ENCODE peak calls at places on chromosomes 16 and 17, in nine cellular contexts. Y, U, N, E, S, T, J, O and F are unnamed samples.

GRCh38 chr16:51621610-51622009 is 470.5 kb upstream of the SALL1 start:
- DNase-seq in E (no peak), Y (no peak), N (no peak), S (no peak), J (no peak), U (no peak), T (no peak), O (no peak), F (no peak)

GRCh38 chr17:67647482-67647881 is 70.3 kb upstream of the NOL11 start:
- DNase-seq in O (no peak), S (no peak), J (no peak), E (peak), U (no peak), T (no peak), Y (no peak), N (no peak), F (no peak)

GRCh38 chr17:915416-916201 is 64.0 kb downstream of the NXN start:
- DNase-seq in J (peak), O (no peak), Y (no peak), U (peak), E (no peak), S (no peak), N (no peak), T (no peak), F (no peak)

GRCh38 chr16:84379731-84380369 is 11.5 kb downstream of the ATP2C2 start:
- DNase-seq in O (no peak), T (peak), U (no peak), J (no peak), S (no peak), Y (no peak), E (no peak), N (no peak), F (no peak)

GRCh38 chr17:21299981-21300600 is 15.6 kb downstream of the MAP2K3 start:
- DNase-seq in J (no peak), Y (peak), S (no peak), U (no peak), T (no peak), O (no peak), E (no peak), N (no peak), F (no peak)

GRCh38 chr17:64497565-64498035 is 746 bp upstream of the POLG2 start:
- DNase-seq in N (no peak), Y (no peak), E (no peak), S (no peak), U (no peak), J (no peak), T (no peak), O (no peak), F (no peak)

GRCh38 chr17:10077561-10078299 is 120.7 kb downstream of the GAS7 start:
- DNase-seq in E (no peak), O (no peak), T (no peak), S (no peak), Y (no peak), J (no peak), U (no peak), N (no peak), F (no peak)

GRCh38 chr16:19757026-19757425 is 39.0 kb downstream of the IQCK start:
- DNase-seq in E (no peak), U (no peak), N (no peak), S (no peak), O (no peak), Y (no peak), T (no peak), J (no peak), F (no peak)

GRCh38 chr17:46832945-46833839 is 14.7 kb upstream of the WNT3 start:
- DNase-seq in J (no peak), Y (no peak), N (no peak), U (no peak), E (no peak), S (no peak), O (no peak), T (no peak), F (no peak)

GRCh38 chr17:46128453-46128852 is 64.8 kb downstream of the KANSL1 start:
- DNase-seq in U (no peak), E (no peak), J (no peak), O (no peak), T (no peak), S (no peak), Y (no peak), N (no peak), F (no peak)

GRCh38 chr16:3672571-3673041 is 18.1 kb downstream of the DNASE1 start:
- DNase-seq in O (no peak), U (no peak), Y (no peak), E (no peak), N (no peak), T (no peak), J (no peak), S (no peak), F (no peak)

GRCh38 chr17:35799942-35800341 is 4.5 kb upstream of the MMP28 start:
- DNase-seq in S (no peak), Y (no peak), N (peak), E (no peak), U (no peak), J (no peak), O (no peak), T (peak), F (peak)

GRCh38 chr17:31413871-31414589 is 22.6 kb downstream of the RAB11FIP4 start:
- DNase-seq in T (no peak), Y (no peak), U (no peak), E (no peak), J (no peak), N (no peak), O (no peak), S (no peak), F (no peak)

GRCh38 chr16:1763521-1764511 is 7.5 kb downstream of the NME3 start:
- DNase-seq in U (no peak), N (no peak), E (no peak), J (no peak), S (no peak), O (no peak), T (no peak), Y (peak), F (no peak)

GRCh38 chr17:45147581-45148182 is 593 bp upstream of the HEXIM1 start:
- DNase-seq in U (peak), J (no peak), Y (peak), S (peak), O (no peak), T (peak), E (peak), N (peak), F (peak)

GRCh38 chr16:50548659-50549560 is 714 bp downstream of the NKD1 start:
- DNase-seq in J (peak), U (peak), T (no peak), Y (no peak), E (no peak), S (no peak), N (peak), O (no peak), F (peak)

GRCh38 chr17:15999974-16000827 is 577 bp downstream of the TTC19 start:
- DNase-seq in U (peak), S (no peak), O (no peak), N (no peak), J (peak), T (no peak), E (no peak), Y (no peak), F (no peak)

GRCh38 chr16:75044800-75045361 is 46.1 kb downstream of the ZNRF1 start:
- DNase-seq in T (no peak), S (peak), N (no peak), E (no peak), Y (no peak), J (no peak), O (no peak), U (peak), F (no peak)

GRCh38 chr16:11263737-11264136 is 5.4 kb downstream of the TNP2 start:
- DNase-seq in U (no peak), J (no peak), T (no peak), N (no peak), E (no peak), O (no peak), S (no peak), Y (no peak), F (no peak)

GRCh38 chr17:72270530-72270929 is 149.7 kb downstream of the SOX9 start:
- DNase-seq in N (no peak), S (peak), T (no peak), Y (no peak), E (no peak), O (no peak), U (no peak), J (no peak), F (no peak)

GRCh38 chr16:8187782-8188372 is 402.4 kb downstream of the TMEM114 start:
- DNase-seq in U (no peak), J (no peak), S (no peak), O (no peak), N (no peak), T (no peak), E (no peak), Y (no peak), F (no peak)

GRCh38 chr16:1777375-1778199 is 4.7 kb upstream of the MRPS34 start:
- DNase-seq in E (no peak), N (no peak), Y (no peak), T (no peak), U (peak), S (no peak), J (no peak), O (no peak), F (no peak)

GRCh38 chr17:64441772-64442549 is 7.0 kb upstream of the MILR1 start:
- DNase-seq in Y (no peak), E (no peak), T (peak), U (no peak), O (no peak), N (no peak), J (no peak), S (no peak), F (no peak)

GRCh38 chr17:82241926-82242697 is 13.3 kb downstream of the SLC16A3 start:
- DNase-seq in S (no peak), U (no peak), O (no peak), T (peak), N (no peak), J (peak), E (no peak), Y (peak), F (no peak)

GRCh38 chr17:1645207-1646171 is at the start of gene SCARF1:
- DNase-seq in J (no peak), T (no peak), N (no peak), O (no peak), E (no peak), Y (no peak), U (no peak), S (no peak), F (no peak)

GRCh38 chr16:59060212-59060611 is 326.1 kb upstream of the GOT2 start:
- DNase-seq in T (no peak), N (no peak), E (no peak), J (no peak), U (no peak), S (no peak), O (no peak), Y (no peak), F (no peak)

GRCh38 chr17:51120357-51120738 is 320 bp downstream of the SPAG9 start:
- DNase-seq in J (no peak), T (peak), E (no peak), O (no peak), S (no peak), N (peak), Y (peak), U (no peak), F (peak)

GRCh38 chr17:81884968-81885367 is 6.4 kb downstream of the ALYREF start:
- DNase-seq in T (no peak), Y (no peak), E (no peak), O (no peak), N (no peak), S (no peak), J (peak), U (no peak), F (no peak)

GRCh38 chr17:32878211-32878610 is 1.3 kb upstream of the MYO1D start:
- DNase-seq in N (no peak), Y (no peak), S (peak), E (no peak), T (no peak), U (peak), O (no peak), J (peak), F (peak)

GRCh38 chr17:80965606-80966005 is 26.0 kb upstream of the CHMP6 start:
- DNase-seq in Y (no peak), N (no peak), O (no peak), J (no peak), U (no peak), E (no peak), S (no peak), T (no peak), F (no peak)

GRCh38 chr16:57284952-57285263 is 436 bp upstream of the PLLP start:
- DNase-seq in N (no peak), S (no peak), Y (no peak), U (no peak), T (no peak), O (no peak), E (no peak), J (no peak), F (no peak)

GRCh38 chr16:2531371-2531695 is at the start of gene CEMP1:
- DNase-seq in N (no peak), O (no peak), J (no peak), S (no peak), E (no peak), U (no peak), T (no peak), Y (no peak), F (no peak)

GRCh38 chr17:64386412-64387144 is 4.1 kb downstream of the PECAM1 start:
- DNase-seq in Y (no peak), N (no peak), O (no peak), E (no peak), S (no peak), U (peak), J (no peak), T (no peak), F (no peak)

GRCh38 chr17:34644941-34645550 is 65.7 kb downstream of the TMEM132E start:
- DNase-seq in Y (no peak), T (no peak), E (no peak), S (no peak), J (no peak), U (no peak), N (no peak), O (no peak), F (no peak)

GRCh38 chr17:7716901-7717755 is at the start of gene DNAH2:
- DNase-seq in N (peak), U (peak), J (peak), E (no peak), S (peak), O (no peak), T (peak), Y (peak), F (peak)

GRCh38 chr17:76738468-76738850 is 540 bp downstream of the MFSD11 start:
- DNase-seq in J (no peak), Y (no peak), T (no peak), N (no peak), U (no peak), O (no peak), E (no peak), S (no peak), F (no peak)

GRCh38 chr16:18789850-18790706 is at the start of gene RPS15A:
- DNase-seq in O (peak), T (peak), Y (peak), J (peak), S (peak), N (peak), E (peak), U (peak), F (peak)

DNA sequence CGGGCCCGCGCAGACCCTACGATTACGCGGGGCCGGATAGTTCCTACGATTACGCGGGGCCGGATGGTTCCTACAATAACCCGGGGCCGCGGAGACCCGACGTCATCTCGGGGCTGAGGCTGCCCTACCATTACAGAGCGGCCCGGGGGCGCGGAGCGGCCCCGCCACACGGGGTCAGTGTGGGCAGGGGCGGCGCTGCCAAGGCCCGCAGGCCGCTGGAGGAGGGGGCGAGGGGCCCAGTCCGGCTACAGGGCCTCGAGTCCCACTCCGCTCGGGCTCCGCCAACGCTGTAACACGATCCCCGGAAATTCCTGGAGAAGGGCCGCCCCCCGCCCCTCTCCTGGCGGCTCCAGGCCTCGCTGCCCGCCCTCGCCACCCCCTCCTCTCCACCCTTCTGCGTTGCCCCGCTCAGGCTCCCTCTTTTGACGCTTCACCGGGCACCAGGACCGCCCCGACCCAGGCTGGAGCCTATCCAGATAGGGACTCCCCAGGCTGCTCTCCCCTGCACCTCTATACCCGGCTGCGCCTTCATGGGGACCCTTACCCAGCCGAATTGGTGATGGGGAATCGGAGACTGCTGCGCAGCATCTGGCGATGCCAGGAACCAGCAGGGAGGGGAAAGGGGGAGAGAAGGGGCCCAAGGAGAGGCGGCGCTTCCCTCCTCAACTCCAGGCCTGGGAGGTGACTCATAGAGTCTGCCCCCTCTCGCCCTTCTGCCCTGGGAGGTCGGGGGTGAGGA is at the start of gene RAB34:
- DNase-seq in E (no peak), S (peak), J (peak), T (peak), O (peak), U (peak), N (peak), Y (no peak), F (peak)
- TF ChIP-seq CTCF in E (no peak), S (no peak), J (peak), T (no peak), O (peak), U (peak), N (peak), Y (no peak), F (no peak)

DNA sequence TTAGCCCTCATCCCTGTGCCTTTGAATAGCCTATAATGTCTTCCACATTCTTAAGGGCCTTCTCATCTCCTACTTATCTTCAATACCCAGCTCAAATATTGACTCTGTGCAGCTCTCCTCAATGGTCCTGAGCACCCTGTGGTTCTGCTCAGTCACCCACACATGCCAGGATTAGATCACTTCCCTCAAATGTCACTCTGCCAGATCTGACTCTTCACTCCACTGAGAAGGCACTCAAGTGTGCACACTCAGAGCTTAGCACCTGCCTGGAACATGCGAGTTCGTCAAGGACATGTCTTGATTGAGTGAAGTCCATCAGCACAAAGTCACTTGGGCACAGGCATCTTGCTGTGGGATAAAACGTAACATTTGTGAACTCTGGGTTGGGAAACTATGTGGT is 404.8 kb downstream of the CDH13 start:
- DNase-seq in T (no peak), N (no peak), J (no peak), Y (no peak), S (no peak), O (no peak), U (no peak), E (no peak), F (no peak)
- TF ChIP-seq EP300 in T (no peak), N (no peak), J (no peak), Y (no peak), S (no peak), O (no peak), U (no peak), E (no peak), F (no peak)

GRCh38 chr16:63385714-63386113 is 1349.5 kb upstream of the CDH8 start:
- DNase-seq in J (no peak), Y (no peak), U (no peak), E (no peak), T (no peak), N (no peak), S (no peak), O (no peak), F (no peak)
- H3K27ac ChIP-seq in J (no peak), Y (no peak), U (no peak), E (no peak), T (no peak), N (no peak), S (no peak), O (no peak), F (no peak)

DNA sequence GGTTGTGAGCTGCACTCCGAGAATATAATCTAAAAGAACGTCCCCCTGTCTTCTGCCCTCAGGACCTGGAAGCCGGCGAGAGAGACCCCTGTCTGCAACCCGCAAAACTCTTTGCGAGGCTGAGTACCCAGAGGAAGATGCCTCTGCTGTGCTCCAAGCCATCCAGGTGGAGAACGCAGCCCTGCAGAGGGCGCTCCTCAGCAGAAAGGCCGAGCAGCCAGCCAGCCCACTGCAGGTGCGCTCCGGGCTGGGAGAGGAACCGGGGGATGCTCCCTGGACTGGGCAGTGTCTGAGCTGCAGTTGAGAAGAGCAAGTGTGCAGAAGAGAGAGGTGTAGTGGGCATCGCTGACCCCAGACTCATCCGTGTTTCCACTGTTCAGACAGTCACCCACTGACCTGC is 148.3 kb downstream of the KATNIP start:
- DNase-seq in U (no peak), E (no peak), O (no peak), S (no peak), J (no peak), Y (peak), N (no peak), T (no peak), F (no peak)
- TF ChIP-seq CTCF in U (no peak), E (peak), O (no peak), S (no peak), J (peak), Y (peak), N (peak), T (no peak), F (no peak)

DNA sequence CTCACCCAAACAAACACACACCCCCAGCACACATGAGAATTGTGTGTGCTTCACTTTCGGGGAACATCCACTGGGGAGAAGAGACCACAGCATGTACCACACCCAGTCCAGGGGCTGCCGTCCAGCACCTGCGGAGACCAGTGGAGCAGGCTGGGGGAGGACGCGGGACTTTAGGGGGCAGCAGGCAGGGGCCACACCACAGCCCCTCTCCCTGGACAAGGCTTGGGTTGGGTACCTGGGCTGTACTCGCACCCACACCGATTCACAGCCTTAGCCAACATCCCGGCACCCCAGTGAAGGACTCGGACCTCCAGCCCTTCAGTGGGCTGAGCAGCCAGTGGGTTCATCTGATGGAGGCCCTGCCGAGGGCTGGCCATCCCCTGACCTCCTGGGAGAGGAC is 63.3 kb downstream of the RBFOX3 start:
- DNase-seq in O (no peak), U (no peak), J (peak), E (no peak), T (no peak), Y (no peak), S (no peak), N (no peak), F (no peak)
- TF ChIP-seq EP300 in O (no peak), U (no peak), J (no peak), E (no peak), T (no peak), Y (no peak), S (no peak), N (no peak), F (no peak)